ENCODE peak calls at places on chromosomes 2 and 18, in eight cellular contexts. K, Z, F, U, C, R, I and G are unnamed samples.

GRCh38 chr18:37741012-37741586 is 175.5 kb upstream of the CELF4 start:
- DNase-seq in R (no peak), F (no peak), K (no peak), Z (no peak), U (no peak), C (no peak), I (no peak), G (no peak)

GRCh38 chr2:159736048-159736447 is 23.7 kb downstream of the MARCHF7 start:
- DNase-seq in Z (no peak), I (no peak), K (no peak), R (no peak), C (no peak), F (no peak), U (no peak), G (no peak)

GRCh38 chr18:38586327-38586726 is 1020.7 kb upstream of the CELF4 start:
- DNase-seq in R (no peak), K (no peak), C (no peak), I (no peak), Z (no peak), F (no peak), U (no peak), G (no peak)

GRCh38 chr2:201820385-201821007 is 14.2 kb downstream of the CDK15 start:
- DNase-seq in I (no peak), U (no peak), F (no peak), C (no peak), K (no peak), R (no peak), Z (no peak), G (no peak)

GRCh38 chr2:111930875-111931274 is 32.5 kb downstream of the MERTK start:
- DNase-seq in U (peak), K (no peak), F (no peak), Z (no peak), R (no peak), C (no peak), I (no peak), G (no peak)

GRCh38 chr2:198630384-198630783 is 826.0 kb downstream of the PLCL1 start:
- DNase-seq in Z (no peak), I (no peak), C (no peak), F (no peak), U (no peak), R (no peak), K (no peak), G (no peak)

GRCh38 chr2:120108749-120109148 is 95.9 kb downstream of the EPB41L5 start:
- DNase-seq in C (no peak), Z (no peak), K (no peak), I (no peak), F (no peak), R (no peak), U (peak), G (no peak)

GRCh38 chr2:62660582-62661262 is 44.8 kb upstream of the EHBP1 start:
- DNase-seq in I (no peak), C (peak), F (no peak), Z (no peak), K (peak), U (peak), R (no peak), G (no peak)

GRCh38 chr2:121903037-121903689 is 147.7 kb downstream of the TSN start:
- DNase-seq in F (no peak), K (no peak), Z (no peak), U (no peak), I (no peak), C (no peak), R (no peak), G (no peak)

GRCh38 chr2:8888963-8889362 is 51.5 kb upstream of the KIDINS220 start:
- DNase-seq in R (no peak), C (no peak), F (no peak), I (no peak), Z (peak), K (no peak), U (no peak), G (no peak)

GRCh38 chr2:189802396-189802912 is 18.2 kb downstream of the PMS1 start:
- DNase-seq in R (no peak), F (no peak), U (no peak), C (no peak), K (no peak), I (no peak), Z (no peak), G (no peak)

GRCh38 chr2:3147641-3148530 is 229.7 kb downstream of the EIPR1 start:
- DNase-seq in U (no peak), F (no peak), Z (no peak), R (no peak), I (no peak), K (no peak), C (no peak), G (no peak)

GRCh38 chr2:10558281-10559030 is 110.3 kb upstream of the ODC1 start:
- DNase-seq in R (no peak), I (no peak), C (no peak), F (no peak), U (no peak), Z (no peak), K (no peak), G (no peak)

GRCh38 chr2:10559101-10559500 is 111.0 kb upstream of the ODC1 start:
- DNase-seq in I (no peak), U (no peak), Z (no peak), K (no peak), R (no peak), F (no peak), C (no peak), G (no peak)

GRCh38 chr2:10555810-10556111 is 107.6 kb upstream of the ODC1 start:
- DNase-seq in R (no peak), I (no peak), F (no peak), Z (no peak), U (no peak), K (no peak), C (no peak), G (no peak)

GRCh38 chr2:10556271-10557140 is 108.4 kb upstream of the ODC1 start:
- DNase-seq in R (no peak), F (no peak), Z (no peak), C (no peak), K (no peak), U (no peak), I (no peak), G (no peak)

DNA sequence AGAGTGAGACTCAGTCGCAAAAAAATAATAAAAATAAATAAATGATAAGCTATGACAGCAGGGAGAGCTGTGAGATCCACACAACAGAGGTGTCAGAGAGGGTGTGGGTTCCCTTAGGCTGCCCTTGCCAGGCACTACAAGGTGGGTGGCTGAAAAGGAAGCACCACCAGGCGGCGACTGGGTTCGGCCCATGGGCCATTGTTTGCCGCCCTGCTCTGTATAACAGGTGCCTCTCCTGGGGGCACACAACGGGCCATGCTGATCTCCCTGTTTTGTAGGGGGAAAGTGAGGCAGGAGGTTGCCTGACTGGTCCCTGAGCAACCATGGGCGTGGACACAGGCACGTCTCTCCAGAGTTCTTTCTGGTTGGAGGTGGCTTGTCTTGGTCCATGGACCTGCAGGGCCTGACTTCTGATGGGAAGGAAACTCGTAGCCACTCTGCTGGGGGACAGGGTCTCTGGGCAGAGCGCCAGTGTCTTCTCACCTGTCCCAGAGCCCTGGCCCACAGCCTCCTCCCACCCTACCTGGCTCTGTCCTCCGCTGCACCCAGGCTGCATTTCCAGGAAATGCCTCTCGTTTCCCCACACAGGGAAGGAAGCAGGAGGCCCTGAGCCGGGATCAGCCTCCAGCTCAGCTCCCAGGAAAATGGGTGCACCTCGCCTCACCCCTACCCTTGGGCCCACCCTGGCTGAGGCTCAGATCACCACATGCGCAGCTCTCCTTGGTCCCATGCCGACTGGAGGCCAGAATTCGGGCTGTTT is 109.6 kb upstream of the ODC1 start:
- DNase-seq in I (no peak), R (no peak), Z (no peak), F (no peak), C (no peak), U (no peak), K (no peak), G (no peak)
- TF ChIP-seq CTCF in I (no peak), R (no peak), Z (no peak), F (no peak), C (no peak), U (no peak), K (no peak), G (no peak)

GRCh38 chr18:48923746-48924580 is 26.8 kb downstream of the SMAD7 start:
- DNase-seq in K (no peak), I (no peak), R (no peak), F (peak), C (no peak), Z (no peak), U (no peak), G (no peak)

GRCh38 chr18:48926420-48926857 is 24.3 kb downstream of the SMAD7 start:
- DNase-seq in F (no peak), I (no peak), Z (no peak), K (no peak), U (no peak), R (no peak), C (no peak), G (no peak)

GRCh38 chr18:48922801-48923730 is 27.7 kb downstream of the SMAD7 start:
- DNase-seq in U (peak), Z (no peak), R (no peak), I (no peak), K (no peak), F (no peak), C (peak), G (no peak)

GRCh38 chr18:48927286-48928080 is 23.3 kb downstream of the SMAD7 start:
- DNase-seq in F (no peak), R (no peak), Z (no peak), C (no peak), I (no peak), K (no peak), U (no peak), G (no peak)

DNA sequence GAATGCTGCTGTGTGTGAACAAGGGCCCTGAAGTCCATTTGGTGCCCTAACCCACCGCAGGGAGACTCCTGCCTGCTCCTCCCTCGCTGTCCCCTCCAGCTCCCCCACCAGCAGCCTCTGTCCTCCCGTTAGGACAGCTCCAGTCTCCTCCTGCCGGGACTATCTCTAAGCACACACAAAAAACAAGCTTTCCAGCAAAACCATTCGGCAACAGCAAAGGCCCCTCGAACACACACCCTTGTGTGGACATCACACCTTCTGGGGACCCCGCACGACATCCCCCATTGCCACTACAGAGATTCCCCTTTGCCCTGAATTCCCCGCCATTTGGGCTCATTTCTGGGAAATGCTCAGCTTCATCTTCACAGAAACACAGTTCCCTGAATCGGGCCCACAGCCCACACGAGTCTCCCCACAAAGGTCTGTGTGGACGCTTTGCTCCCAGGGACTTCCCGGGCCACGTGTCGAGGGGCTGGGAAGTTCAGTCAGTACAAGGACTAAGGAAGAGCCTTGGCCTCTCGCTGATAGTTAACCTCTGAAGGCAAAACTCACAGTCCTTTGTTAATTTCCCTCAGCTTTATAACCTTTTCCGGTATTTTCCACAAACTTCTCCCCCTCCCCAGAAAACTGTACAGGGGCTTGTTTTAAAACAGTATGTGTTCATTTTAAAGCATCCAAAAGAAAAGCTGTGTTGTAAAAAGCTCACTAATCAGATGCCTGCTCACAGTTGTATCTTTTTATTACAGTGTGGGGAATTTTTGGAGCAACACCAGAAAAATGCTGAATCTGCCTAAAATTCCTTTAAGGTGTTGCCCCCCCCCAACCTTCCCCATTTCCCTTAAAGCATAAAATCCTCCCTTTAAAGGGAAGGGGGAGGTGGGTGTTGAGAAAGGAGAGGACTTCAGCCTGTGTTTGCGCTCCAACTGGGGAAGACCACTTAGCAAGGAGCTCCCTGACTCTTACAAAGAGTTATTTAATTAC is 25.9 kb downstream of the SMAD7 start:
- DNase-seq in C (no peak), R (no peak), Z (no peak), K (no peak), F (no peak), U (no peak), I (no peak), G (no peak)
- TF ChIP-seq CTCF in C (no peak), R (no peak), Z (peak), K (no peak), F (no peak), U (peak), I (no peak), G (peak)

GRCh38 chr2:101725515-101726192 is 28.1 kb downstream of the MAP4K4 start:
- DNase-seq in K (no peak), F (no peak), Z (no peak), U (no peak), C (no peak), R (no peak), I (no peak), G (no peak)
- TF ChIP-seq CTCF in K (peak), F (no peak), Z (peak), U (peak), C (no peak), R (peak), I (no peak), G (peak)

GRCh38 chr2:210577263-210578071 is 21.1 kb downstream of the CPS1 start:
- DNase-seq in R (no peak), F (peak), I (no peak), C (peak), U (peak), K (no peak), Z (peak), G (no peak)
- TF ChIP-seq CTCF in R (peak), F (peak), I (peak), C (peak), U (peak), K (peak), Z (peak), G (peak)